ENCODE peak calls at places on chromosome 6, in seven cellular contexts. One of them, this sample, is unnamed.

GRCh38 chr6:159193923-159194322 is 24.7 kb downstream of the FNDC1 start:
- DNase-seq in HCT116: no peak
- DNase-seq in heart right ventricle: no peak
- DNase-seq in IMR-90: no peak
- DNase-seq in SJSA1: no peak
- DNase-seq in effector memory CD4-positive, alpha-beta T cell: no peak
- DNase-seq in CD8-positive, alpha-beta memory T cell: no peak
- DNase-seq in this sample: no peak

GRCh38 chr6:18595774-18596528 is 208.8 kb downstream of the RNF144B start:
- DNase-seq in HCT116: peak; percentile 46
- DNase-seq in heart right ventricle: peak; percentile 63
- DNase-seq in IMR-90: peak; percentile 63
- DNase-seq in SJSA1: peak; percentile 62
- DNase-seq in effector memory CD4-positive, alpha-beta T cell: no peak
- DNase-seq in CD8-positive, alpha-beta memory T cell: peak; percentile 18
- DNase-seq in this sample: peak; percentile 20

GRCh38 chr6:151385177-151385576 is 6.2 kb downstream of the ZBTB2 start:
- DNase-seq in HCT116: no peak
- DNase-seq in heart right ventricle: no peak
- DNase-seq in IMR-90: no peak
- DNase-seq in SJSA1: no peak
- DNase-seq in effector memory CD4-positive, alpha-beta T cell: no peak
- DNase-seq in CD8-positive, alpha-beta memory T cell: no peak
- DNase-seq in this sample: no peak

GRCh38 chr6:13461805-13462204 is 25.6 kb downstream of the GFOD1 start:
- DNase-seq in HCT116: no peak
- DNase-seq in heart right ventricle: no peak
- DNase-seq in IMR-90: no peak
- DNase-seq in SJSA1: no peak
- DNase-seq in effector memory CD4-positive, alpha-beta T cell: no peak
- DNase-seq in CD8-positive, alpha-beta memory T cell: no peak
- DNase-seq in this sample: no peak

GRCh38 chr6:152576525-152576924 is 60.6 kb downstream of the SYNE1 start:
- DNase-seq in HCT116: no peak
- DNase-seq in heart right ventricle: no peak
- DNase-seq in IMR-90: no peak
- DNase-seq in SJSA1: no peak
- DNase-seq in effector memory CD4-positive, alpha-beta T cell: no peak
- DNase-seq in CD8-positive, alpha-beta memory T cell: no peak
- DNase-seq in this sample: no peak

GRCh38 chr6:82057846-82058554 is 189.5 kb downstream of the IBTK start:
- DNase-seq in HCT116: no peak
- DNase-seq in heart right ventricle: no peak
- DNase-seq in IMR-90: peak; percentile 57
- DNase-seq in SJSA1: no peak
- DNase-seq in effector memory CD4-positive, alpha-beta T cell: no peak
- DNase-seq in CD8-positive, alpha-beta memory T cell: no peak
- DNase-seq in this sample: no peak

GRCh38 chr6:68559052-68559451 is 76.0 kb upstream of the ADGRB3 start:
- DNase-seq in HCT116: no peak
- DNase-seq in heart right ventricle: no peak
- DNase-seq in IMR-90: no peak
- DNase-seq in SJSA1: no peak
- DNase-seq in effector memory CD4-positive, alpha-beta T cell: no peak
- DNase-seq in CD8-positive, alpha-beta memory T cell: no peak
- DNase-seq in this sample: no peak

GRCh38 chr6:167005350-167006159 is 6.4 kb downstream of the CEP43 start:
- DNase-seq in HCT116: no peak
- DNase-seq in heart right ventricle: peak; percentile 73
- DNase-seq in IMR-90: no peak
- DNase-seq in SJSA1: no peak
- DNase-seq in effector memory CD4-positive, alpha-beta T cell: no peak
- DNase-seq in CD8-positive, alpha-beta memory T cell: no peak
- DNase-seq in this sample: peak; percentile 83

GRCh38 chr6:158283304-158284005 is 28.8 kb upstream of the TULP4 start:
- DNase-seq in HCT116: no peak
- DNase-seq in heart right ventricle: no peak
- DNase-seq in IMR-90: peak; percentile 67
- DNase-seq in SJSA1: peak; percentile 35
- DNase-seq in effector memory CD4-positive, alpha-beta T cell: peak; percentile 36
- DNase-seq in CD8-positive, alpha-beta memory T cell: peak; percentile 7
- DNase-seq in this sample: no peak

GRCh38 chr6:133895573-133896343 is 6.8 kb downstream of the TCF21 start:
- DNase-seq in HCT116: no peak
- DNase-seq in heart right ventricle: peak; percentile 43
- DNase-seq in IMR-90: no peak
- DNase-seq in SJSA1: no peak
- DNase-seq in effector memory CD4-positive, alpha-beta T cell: no peak
- DNase-seq in CD8-positive, alpha-beta memory T cell: no peak
- DNase-seq in this sample: peak; percentile 65

GRCh38 chr6:20424679-20425078 is 23.0 kb downstream of the E2F3 start:
- DNase-seq in HCT116: no peak
- DNase-seq in heart right ventricle: no peak
- DNase-seq in IMR-90: no peak
- DNase-seq in SJSA1: no peak
- DNase-seq in effector memory CD4-positive, alpha-beta T cell: no peak
- DNase-seq in CD8-positive, alpha-beta memory T cell: no peak
- DNase-seq in this sample: no peak

GRCh38 chr6:28408076-28408802 is 8.7 kb upstream of the ZSCAN12 start:
- DNase-seq in HCT116: no peak
- DNase-seq in heart right ventricle: no peak
- DNase-seq in IMR-90: peak; percentile 17
- DNase-seq in SJSA1: no peak
- DNase-seq in effector memory CD4-positive, alpha-beta T cell: no peak
- DNase-seq in CD8-positive, alpha-beta memory T cell: no peak
- DNase-seq in this sample: no peak

GRCh38 chr6:168469198-168469943 is 28.4 kb downstream of the SMOC2 start:
- DNase-seq in HCT116: no peak
- DNase-seq in heart right ventricle: peak; percentile 74
- DNase-seq in IMR-90: no peak
- DNase-seq in SJSA1: no peak
- DNase-seq in effector memory CD4-positive, alpha-beta T cell: no peak
- DNase-seq in CD8-positive, alpha-beta memory T cell: no peak
- DNase-seq in this sample: no peak

GRCh38 chr6:30076333-30076732 is 764 bp upstream of the RNF39 start:
- DNase-seq in HCT116: no peak
- DNase-seq in heart right ventricle: no peak
- DNase-seq in IMR-90: no peak
- DNase-seq in SJSA1: no peak
- DNase-seq in effector memory CD4-positive, alpha-beta T cell: no peak
- DNase-seq in CD8-positive, alpha-beta memory T cell: no peak
- DNase-seq in this sample: no peak

GRCh38 chr6:30073489-30074240 is 1.9 kb downstream of the RNF39 start:
- DNase-seq in HCT116: no peak
- DNase-seq in heart right ventricle: no peak
- DNase-seq in IMR-90: no peak
- DNase-seq in SJSA1: no peak
- DNase-seq in effector memory CD4-positive, alpha-beta T cell: no peak
- DNase-seq in CD8-positive, alpha-beta memory T cell: no peak
- DNase-seq in this sample: no peak

GRCh38 chr6:30075987-30076311 is 380 bp upstream of the RNF39 start:
- DNase-seq in HCT116: no peak
- DNase-seq in heart right ventricle: no peak
- DNase-seq in IMR-90: no peak
- DNase-seq in SJSA1: no peak
- DNase-seq in effector memory CD4-positive, alpha-beta T cell: no peak
- DNase-seq in CD8-positive, alpha-beta memory T cell: no peak
- DNase-seq in this sample: no peak

GRCh38 chr6:30075094-30075986 is at the start of gene RNF39:
- DNase-seq in HCT116: no peak
- DNase-seq in heart right ventricle: no peak
- DNase-seq in IMR-90: no peak
- DNase-seq in SJSA1: no peak
- DNase-seq in effector memory CD4-positive, alpha-beta T cell: no peak
- DNase-seq in CD8-positive, alpha-beta memory T cell: no peak
- DNase-seq in this sample: peak; percentile 52

GRCh38 chr6:30074331-30075093 is 1.1 kb downstream of the RNF39 start:
- DNase-seq in HCT116: no peak
- DNase-seq in heart right ventricle: no peak
- DNase-seq in IMR-90: no peak
- DNase-seq in SJSA1: no peak
- DNase-seq in effector memory CD4-positive, alpha-beta T cell: no peak
- DNase-seq in CD8-positive, alpha-beta memory T cell: no peak
- DNase-seq in this sample: peak; percentile 41
- H3K4me3 ChIP-seq in HCT116: no peak overlapping the region
- H3K4me3 ChIP-seq in heart right ventricle: peak overlapping the region; percentile 46
- H3K4me3 ChIP-seq in IMR-90: peak overlapping the region; percentile 18
- H3K4me3 ChIP-seq in SJSA1: no peak overlapping the region
- H3K4me3 ChIP-seq in effector memory CD4-positive, alpha-beta T cell: peak overlapping the region; percentile 45
- H3K4me3 ChIP-seq in CD8-positive, alpha-beta memory T cell: peak overlapping the region; percentile 9
- H3K4me3 ChIP-seq in this sample: no peak overlapping the region

GRCh38 chr6:21678990-21679389 is 85.4 kb downstream of the SOX4 start:
- DNase-seq in HCT116: no peak
- DNase-seq in heart right ventricle: no peak
- DNase-seq in IMR-90: peak; percentile 78
- DNase-seq in SJSA1: peak; percentile 67
- DNase-seq in effector memory CD4-positive, alpha-beta T cell: no peak
- DNase-seq in CD8-positive, alpha-beta memory T cell: no peak
- DNase-seq in this sample: no peak

GRCh38 chr6:21676769-21677168 is 83.2 kb downstream of the SOX4 start:
- DNase-seq in HCT116: no peak
- DNase-seq in heart right ventricle: no peak
- DNase-seq in IMR-90: no peak
- DNase-seq in SJSA1: no peak
- DNase-seq in effector memory CD4-positive, alpha-beta T cell: no peak
- DNase-seq in CD8-positive, alpha-beta memory T cell: no peak
- DNase-seq in this sample: no peak

GRCh38 chr6:21679761-21680265 is 86.3 kb downstream of the SOX4 start:
- DNase-seq in HCT116: no peak
- DNase-seq in heart right ventricle: no peak
- DNase-seq in IMR-90: peak; percentile 88
- DNase-seq in SJSA1: peak; percentile 73
- DNase-seq in effector memory CD4-positive, alpha-beta T cell: no peak
- DNase-seq in CD8-positive, alpha-beta memory T cell: no peak
- DNase-seq in this sample: no peak

GRCh38 chr6:21680611-21681010 is 87.1 kb downstream of the SOX4 start:
- DNase-seq in HCT116: no peak
- DNase-seq in heart right ventricle: no peak
- DNase-seq in IMR-90: no peak
- DNase-seq in SJSA1: no peak
- DNase-seq in effector memory CD4-positive, alpha-beta T cell: no peak
- DNase-seq in CD8-positive, alpha-beta memory T cell: no peak
- DNase-seq in this sample: no peak
- H3K27ac ChIP-seq in HCT116: no peak overlapping the region
- H3K27ac ChIP-seq in heart right ventricle: no peak overlapping the region
- H3K27ac ChIP-seq in IMR-90: no peak overlapping the region
- H3K27ac ChIP-seq in SJSA1: peak overlapping the region; percentile 96
- H3K27ac ChIP-seq in effector memory CD4-positive, alpha-beta T cell: no peak overlapping the region
- H3K27ac ChIP-seq in CD8-positive, alpha-beta memory T cell: no peak overlapping the region
- H3K27ac ChIP-seq in this sample: no peak overlapping the region

DNA sequence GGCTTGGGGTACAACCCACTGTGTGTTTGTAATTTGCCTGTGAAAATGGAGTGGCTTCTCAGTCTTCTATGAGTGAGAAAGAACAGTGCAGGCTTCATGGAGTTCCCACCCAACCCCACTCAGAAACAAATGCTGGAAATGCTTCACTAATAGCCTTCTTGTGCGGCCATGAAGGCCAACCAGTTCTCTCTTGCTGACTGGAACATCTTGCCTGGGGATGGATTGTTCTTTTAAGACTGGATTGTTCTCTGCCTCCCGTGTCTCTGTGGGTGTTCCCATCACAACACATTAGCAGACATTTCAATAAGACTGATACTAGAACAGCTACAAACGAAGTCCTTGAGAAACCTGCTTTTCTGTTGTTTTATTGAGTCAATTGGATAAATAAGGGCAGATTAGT is 110.6 kb downstream of the PPP1R14C start:
- DNase-seq in HCT116: no peak
- DNase-seq in heart right ventricle: no peak
- DNase-seq in IMR-90: no peak
- DNase-seq in SJSA1: peak; percentile 41
- DNase-seq in effector memory CD4-positive, alpha-beta T cell: no peak
- DNase-seq in CD8-positive, alpha-beta memory T cell: no peak
- DNase-seq in this sample: no peak
- H3K4me1 ChIP-seq in HCT116: peaks cover 52% of the 10 kb centered on the region
- H3K4me1 ChIP-seq in heart right ventricle: peaks cover 21% of the 10 kb centered on the region
- H3K4me1 ChIP-seq in IMR-90: peaks cover 12% of the 10 kb centered on the region
- H3K4me1 ChIP-seq in SJSA1: peaks cover 13% of the 10 kb centered on the region
- H3K4me1 ChIP-seq in effector memory CD4-positive, alpha-beta T cell: no peaks in the 10 kb centered on the region
- H3K4me1 ChIP-seq in CD8-positive, alpha-beta memory T cell: no peaks in the 10 kb centered on the region
- H3K4me1 ChIP-seq in this sample: no peaks in the 10 kb centered on the region

GRCh38 chr6:80005406-80005805 is 957 bp downstream of the TTK start:
- DNase-seq in HCT116: no peak
- DNase-seq in heart right ventricle: no peak
- DNase-seq in IMR-90: no peak
- DNase-seq in SJSA1: no peak
- DNase-seq in effector memory CD4-positive, alpha-beta T cell: no peak
- DNase-seq in CD8-positive, alpha-beta memory T cell: no peak
- DNase-seq in this sample: no peak
- H3K4me3 ChIP-seq in HCT116: peak overlapping the region; percentile 88
- H3K4me3 ChIP-seq in heart right ventricle: no peak overlapping the region
- H3K4me3 ChIP-seq in IMR-90: peak overlapping the region; percentile 69
- H3K4me3 ChIP-seq in SJSA1: peak overlapping the region; percentile 56
- H3K4me3 ChIP-seq in effector memory CD4-positive, alpha-beta T cell: no peak overlapping the region
- H3K4me3 ChIP-seq in CD8-positive, alpha-beta memory T cell: no peak overlapping the region
- H3K4me3 ChIP-seq in this sample: no peak overlapping the region

This sample was measured in ovary.